ENCODE peak calls at places on chromosomes 2 and 18, in six cellular contexts. L is GM12892, U is IMR-90, S is endothelial cell of umbilical vein, I is NB4, C is body of pancreas. Z is an unnamed sample.
A peak's percentile ranks its signal among the peaks of the same experiment; 100 is the strongest.

GRCh38 chr2:62895632-62896009 is 155.0 kb upstream of the OTX1 start:
- DNase-seq in S (no peak), I (no peak), U (peak; percentile 75), C (no peak), L (no peak), Z (no peak)

GRCh38 chr2:134668821-134669220 is 50.0 kb downstream of the TMEM163 start:
- DNase-seq in I (peak; percentile 35), L (no peak), U (no peak), C (no peak), S (no peak), Z (no peak)

GRCh38 chr2:27799646-27800010 is 28.1 kb downstream of the MRPL33 start:
- DNase-seq in U (no peak), C (no peak), I (no peak), L (no peak), S (no peak), Z (no peak)

GRCh38 chr2:106104332-106105062 is 89.6 kb downstream of the UXS1 start:
- DNase-seq in C (peak; percentile 75), I (peak; percentile 73), U (peak; percentile 66), L (peak; percentile 61), S (peak; percentile 63), Z (peak; percentile 67)

GRCh38 chr2:191803007-191803406 is 43.9 kb downstream of the CAVIN2 start:
- DNase-seq in U (no peak), L (no peak), I (no peak), S (no peak), C (no peak), Z (no peak)

GRCh38 chr2:4258563-4258962 is 555.2 kb downstream of the DCDC2C start:
- DNase-seq in S (peak; percentile 49), L (no peak), U (no peak), C (no peak), I (no peak), Z (no peak)

GRCh38 chr2:26460613-26461031 is 17.3 kb downstream of the OTOF start:
- DNase-seq in C (no peak), L (no peak), U (no peak), S (no peak), I (no peak), Z (no peak)

GRCh38 chr2:10650746-10651145 is 39.0 kb downstream of the NOL10 start:
- DNase-seq in L (no peak), S (no peak), U (no peak), I (no peak), C (no peak), Z (no peak)

GRCh38 chr2:7133521-7133920 is 216.3 kb downstream of the RNF144A start:
- DNase-seq in C (no peak), L (no peak), S (no peak), U (no peak), I (peak; percentile 20), Z (no peak)

GRCh38 chr2:74658516-74658915 is 4.5 kb downstream of the SEMA4F start:
- DNase-seq in C (no peak), U (peak; percentile 91), I (no peak), S (no peak), L (no peak), Z (no peak)

GRCh38 chr2:69196327-69197117 is 183.5 kb downstream of the ANTXR1 start:
- DNase-seq in C (peak; percentile 30), U (peak; percentile 98), I (no peak), L (no peak), S (no peak), Z (no peak)

GRCh38 chr2:208033701-208034502 is 8.6 kb upstream of the PLEKHM3 start:
- DNase-seq in S (peak; percentile 59), I (peak; percentile 55), L (no peak), U (peak; percentile 24), C (peak; percentile 68), Z (peak; percentile 48)

GRCh38 chr18:34592961-34593382 is 117.1 kb upstream of the DTNA start:
- DNase-seq in L (no peak), I (no peak), S (peak; percentile 69), U (peak; percentile 59), C (peak; percentile 75), Z (no peak)

GRCh38 chr2:171436307-171436706 is 2.3 kb downstream of the DCAF17 start:
- DNase-seq in U (peak; percentile 94), I (no peak), S (peak; percentile 38), L (no peak), C (no peak), Z (no peak)

GRCh38 chr18:59140287-59140885 is 702 bp downstream of the SEC11C start:
- DNase-seq in I (no peak), L (no peak), C (peak; percentile 35), S (peak; percentile 42), U (peak; percentile 51), Z (no peak)

GRCh38 chr18:59142274-59142673 is 2.6 kb downstream of the SEC11C start:
- DNase-seq in U (no peak), C (no peak), L (no peak), I (no peak), S (no peak), Z (no peak)

GRCh38 chr18:59139615-59140286 is at the start of gene SEC11C:
- DNase-seq in S (peak; percentile 99), U (peak; percentile 94), C (peak; percentile 99), I (peak; percentile 96), L (peak; percentile 84), Z (peak; percentile 98)

GRCh38 chr18:59143441-59143840 is 3.8 kb downstream of the SEC11C start:
- DNase-seq in C (no peak), S (no peak), I (no peak), L (no peak), U (peak; percentile 41), Z (no peak)

DNA sequence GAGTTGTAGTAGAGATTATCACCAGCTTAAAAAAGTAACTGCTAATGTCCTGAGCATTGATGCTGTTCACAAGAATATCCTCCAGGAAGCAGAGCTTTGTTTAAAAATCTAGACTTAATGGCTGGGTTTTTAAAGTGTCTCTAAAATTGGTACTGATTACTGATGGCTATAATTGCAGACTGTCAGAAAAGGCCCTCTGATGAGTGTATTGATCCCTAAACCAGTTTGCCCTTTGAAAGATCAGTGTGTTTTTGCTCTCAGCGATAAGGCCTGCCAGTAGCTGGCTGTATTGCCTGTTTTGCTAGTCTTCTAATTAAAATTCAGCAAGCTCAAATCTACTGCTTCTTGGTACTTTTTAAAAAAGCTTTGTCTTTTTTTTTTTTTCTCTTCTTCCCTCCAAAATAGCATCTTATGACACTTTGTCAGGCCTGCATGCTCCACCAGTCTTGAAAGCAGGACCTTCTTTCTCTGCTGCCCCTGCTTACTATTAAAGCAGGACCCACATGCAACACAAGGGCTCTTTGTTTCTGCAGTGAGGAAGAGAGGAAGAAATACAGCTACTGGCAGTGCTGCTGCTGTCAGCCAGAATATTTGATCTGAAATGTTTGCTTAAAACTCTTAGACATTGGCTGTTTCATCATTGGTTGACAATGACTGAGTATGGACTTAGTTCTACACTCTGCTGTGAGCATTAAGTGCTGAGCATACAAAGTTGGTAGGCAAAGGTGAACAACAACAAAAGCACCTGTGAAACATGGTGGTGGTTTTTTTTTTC is 1.8 kb downstream of the SEC11C start:
- DNase-seq in C (no peak), U (no peak), I (no peak), S (no peak), L (no peak), Z (no peak)
- TF ChIP-seq POLR2A in C (no peak), U (no peak), I (no peak), S (no peak), L (peak; percentile 19), Z (no peak)

GRCh38 chr2:121649402-121649651 is at the start of gene CLASP1:
- DNase-seq in I (peak; percentile 99), L (peak; percentile 87), S (peak; percentile 97), C (peak; percentile 99), U (peak; percentile 97), Z (peak; percentile 99)

GRCh38 chr2:121648206-121648605 is 1.1 kb downstream of the CLASP1 start:
- DNase-seq in L (no peak), C (no peak), I (peak; percentile 39), S (no peak), U (peak; percentile 43), Z (no peak)

GRCh38 chr2:121649652-121650553 is 641 bp upstream of the CLASP1 start:
- DNase-seq in C (peak; percentile 94), I (peak; percentile 98), L (peak; percentile 64), S (peak; percentile 93), U (peak; percentile 90), Z (peak; percentile 94)

GRCh38 chr2:121647396-121647795 is 1.9 kb downstream of the CLASP1 start:
- DNase-seq in U (no peak), S (no peak), L (no peak), C (no peak), I (no peak), Z (no peak)

GRCh38 chr2:121648611-121649401 is 456 bp downstream of the CLASP1 start:
- DNase-seq in I (peak; percentile 75), C (peak; percentile 62), L (peak; percentile 21), S (peak; percentile 64), U (peak; percentile 65), Z (peak; percentile 85)
- TF ChIP-seq POLR2A in I (no peak), C (no peak), L (peak; percentile 48), S (no peak), U (peak; percentile 26), Z (no peak)

GRCh38 chr2:112276954-112277353 is 1.6 kb downstream of the ZC3H6 start:
- DNase-seq in L (no peak), C (no peak), U (no peak), S (no peak), I (no peak), Z (no peak)

GRCh38 chr2:112275887-112276773 is 733 bp downstream of the ZC3H6 start:
- DNase-seq in U (peak; percentile 87), S (peak; percentile 89), L (peak; percentile 52), C (peak; percentile 95), I (peak; percentile 96), Z (peak; percentile 90)

GRCh38 chr2:112273349-112273748 is 2.0 kb upstream of the ZC3H6 start:
- DNase-seq in U (no peak), I (no peak), S (no peak), C (no peak), L (no peak), Z (peak; percentile 34)

GRCh38 chr2:112277591-112278220 is 2.3 kb downstream of the ZC3H6 start:
- DNase-seq in L (no peak), C (no peak), I (no peak), U (no peak), S (no peak), Z (no peak)

GRCh38 chr2:112275314-112275886 is at the start of gene ZC3H6:
- DNase-seq in U (peak; percentile 98), C (peak; percentile 99), S (peak; percentile 98), I (peak; percentile 99), L (peak; percentile 69), Z (peak; percentile 100)
- TF ChIP-seq POLR2A in U (peak; percentile 92), C (peak; percentile 92), S (peak; percentile 95), I (peak; percentile 95), L (peak; percentile 98), Z (peak; percentile 99)

DNA sequence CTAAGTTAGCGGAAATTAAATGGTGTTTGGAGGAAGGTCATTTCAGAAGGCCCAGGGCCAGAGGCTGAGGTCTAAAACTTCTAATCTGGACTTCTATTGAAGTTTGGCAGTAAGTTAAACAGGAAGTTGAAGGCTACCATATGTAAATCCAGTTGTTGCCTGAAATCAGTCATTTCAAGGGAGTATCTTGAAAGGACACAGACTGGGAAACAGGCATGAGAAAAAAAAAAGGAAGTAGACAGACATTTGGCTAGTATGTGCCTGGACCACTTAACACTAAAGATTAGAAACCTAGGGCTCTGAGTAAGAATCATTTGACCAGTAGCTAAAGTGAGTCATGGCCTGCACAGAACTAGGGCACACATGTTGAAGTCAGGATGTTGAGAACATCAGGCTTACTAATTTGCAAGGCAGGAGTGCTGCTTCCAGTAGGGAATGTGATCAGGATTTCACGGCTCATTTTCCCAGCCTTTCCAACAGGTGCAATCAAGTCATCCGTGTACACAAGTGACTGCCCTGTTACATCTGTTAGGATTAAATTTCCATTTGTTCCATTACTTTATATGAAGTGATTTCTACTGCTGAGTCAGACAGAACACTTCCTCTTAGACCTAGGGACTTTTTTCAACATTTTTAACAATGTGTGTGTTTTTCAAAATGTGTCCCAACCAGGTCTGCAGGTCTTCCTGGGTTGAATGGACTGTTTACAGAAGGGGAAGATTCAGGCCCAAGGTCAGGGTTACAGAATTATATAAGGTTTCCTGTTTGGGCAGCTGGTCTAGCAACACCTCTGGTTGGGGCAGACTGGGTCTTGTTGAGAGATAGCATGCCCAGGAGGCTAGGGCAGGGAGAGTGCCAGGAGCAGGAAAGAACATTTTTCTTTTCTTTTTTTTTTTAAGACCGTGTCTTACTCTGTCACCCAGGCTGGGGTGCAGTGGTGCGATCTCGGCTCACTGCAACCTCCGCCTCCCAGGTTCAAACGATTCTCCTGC is 145.6 kb downstream of the TGIF1 start:
- DNase-seq in I (peak; percentile 78), S (peak; percentile 98), U (peak; percentile 98), L (no peak), C (peak; percentile 44), Z (peak; percentile 88)
- TF ChIP-seq POLR2A in I (no peak), S (peak; percentile 90), U (peak; percentile 72), L (peak; percentile 41), C (no peak), Z (peak; percentile 5)

Z was measured in erythroblast.